ENCODE peak calls at places on chromosome X, in four cellular contexts. Q is Panc1, R is right cardiac atrium, N is lung. B is an unnamed sample.

GRCh38 chrX:74613350-74614192 is 853 bp downstream of the RLIM start:
- ATAC-seq in Q (peak; percentile 22), R (peak; percentile 6), N (no peak), B (no peak)

GRCh38 chrX:104391905-104392304 is 137.2 kb upstream of the ESX1 start:
- ATAC-seq in N (no peak), Q (no peak), R (no peak), B (no peak)

GRCh38 chrX:147875866-147876596 is 35.7 kb upstream of the FMR1 start:
- ATAC-seq in R (no peak), N (no peak), Q (no peak), B (no peak)

GRCh38 chrX:85573801-85574200 is 194.3 kb upstream of the POF1B start:
- ATAC-seq in Q (no peak), R (no peak), N (no peak), B (no peak)

GRCh38 chrX:78168065-78168464 is 28.6 kb upstream of the TAF9B start:
- ATAC-seq in Q (no peak), N (no peak), R (no peak), B (no peak)

GRCh38 chrX:95893632-95894031 is 791.0 kb upstream of the DIAPH2 start:
- ATAC-seq in N (peak; percentile 6), R (peak; percentile 71), Q (no peak), B (no peak)

GRCh38 chrX:46882266-46882665 is 30.0 kb upstream of the JADE3 start:
- ATAC-seq in N (no peak), Q (no peak), R (no peak), B (no peak)

GRCh38 chrX:74249963-74250362 is 54.0 kb upstream of the ZCCHC13 start:
- ATAC-seq in R (no peak), Q (peak; percentile 37), N (no peak), B (no peak)

GRCh38 chrX:55801811-55802210 is 84.3 kb downstream of the RRAGB start:
- ATAC-seq in N (no peak), R (no peak), Q (no peak), B (no peak)

GRCh38 chrX:149650162-149650561 is 18.6 kb upstream of the TMEM185A start:
- ATAC-seq in N (no peak), Q (no peak), R (no peak), B (peak; percentile 83)

GRCh38 chrX:3428762-3429161 is 82.3 kb upstream of the MXRA5 start:
- ATAC-seq in N (no peak), Q (no peak), R (no peak), B (no peak)

GRCh38 chrX:48071064-48071985 is at the start of gene ZNF630:
- ATAC-seq in Q (peak; percentile 97), R (peak; percentile 94), N (peak; percentile 80), B (peak; percentile 96)

GRCh38 chrX:38803286-38803608 is 2.0 kb downstream of the MID1IP1 start:
- ATAC-seq in R (no peak), N (no peak), Q (no peak), B (no peak)

GRCh38 chrX:78514852-78515251 is 144.3 kb downstream of the RTL3 start:
- ATAC-seq in R (no peak), Q (no peak), N (no peak), B (peak; percentile 70)

GRCh38 chrX:41293269-41293668 is 40.7 kb upstream of the DDX3X start:
- ATAC-seq in N (no peak), R (no peak), Q (peak; percentile 89), B (no peak)

GRCh38 chrX:45727761-45728160 is 527.1 kb upstream of the DIPK2B start:
- ATAC-seq in R (no peak), N (no peak), Q (no peak), B (no peak)

GRCh38 chrX:131288738-131289511 is at the start of gene IGSF1:
- ATAC-seq in Q (peak; percentile 73), R (peak; percentile 82), N (no peak), B (no peak)

GRCh38 chrX:74492720-74493201 is 71.5 kb downstream of the SLC16A2 start:
- ATAC-seq in N (no peak), Q (peak; percentile 68), R (no peak), B (no peak)

GRCh38 chrX:20500949-20501348 is 234.2 kb upstream of the RPS6KA3 start:
- ATAC-seq in N (no peak), Q (no peak), R (no peak), B (no peak)

GRCh38 chrX:48715066-48715465 is 18.5 kb downstream of the SUV39H1 start:
- ATAC-seq in Q (no peak), N (no peak), R (peak; percentile 15), B (no peak)

GRCh38 chrX:55716937-55717336 is 612 bp upstream of the RRAGB start:
- ATAC-seq in N (no peak), R (no peak), Q (no peak), B (no peak)

GRCh38 chrX:136121788-136122187 is 25.5 kb upstream of the FHL1 start:
- ATAC-seq in N (no peak), Q (no peak), R (no peak), B (no peak)

GRCh38 chrX:41351923-41352322 is 18.0 kb downstream of the DDX3X start:
- ATAC-seq in Q (peak; percentile 36), R (peak; percentile 7), N (no peak), B (no peak)

GRCh38 chrX:124086411-124086810 is 124.9 kb downstream of the STAG2 start:
- ATAC-seq in Q (no peak), N (no peak), R (no peak), B (no peak)

GRCh38 chrX:40258909-40259308 is 161.2 kb upstream of the BCOR start:
- ATAC-seq in Q (no peak), N (no peak), R (no peak), B (no peak)

GRCh38 chrX:136431625-136432024 is 56.1 kb upstream of the BRS3 start:
- ATAC-seq in N (no peak), Q (no peak), R (no peak), B (no peak)

GRCh38 chrX:88072339-88073030 is 554.9 kb downstream of the KLHL4 start:
- ATAC-seq in R (no peak), Q (no peak), N (no peak), B (no peak)

GRCh38 chrX:150226223-150226965 is 136.7 kb upstream of the MAMLD1 start:
- ATAC-seq in R (no peak), N (no peak), Q (no peak), B (no peak)

GRCh38 chrX:15781964-15782711 is 8.1 kb upstream of the ZRSR2 start:
- ATAC-seq in N (no peak), R (no peak), Q (no peak), B (peak; percentile 60)

GRCh38 chrX:72060196-72060974 is 71.3 kb downstream of the RTL5 start:
- ATAC-seq in R (peak; percentile 17), N (no peak), Q (no peak), B (no peak)

GRCh38 chrX:9797961-9798360 is 11.7 kb downstream of the SHROOM2 start:
- ATAC-seq in N (no peak), Q (no peak), R (no peak), B (no peak)

GRCh38 chrX:135295238-135295943 is 13.9 kb upstream of the ETDC start:
- ATAC-seq in Q (no peak), R (peak; percentile 88), N (peak; percentile 69), B (peak; percentile 89)

GRCh38 chrX:154376768-154377167 is 2.3 kb upstream of the EMD start:
- ATAC-seq in Q (no peak), N (no peak), R (no peak), B (no peak)

GRCh38 chrX:2901367-2902036 is 27.6 kb downstream of the ARSD start:
- ATAC-seq in Q (no peak), N (no peak), R (no peak), B (no peak)

GRCh38 chrX:74272230-74272629 is 31.8 kb upstream of the ZCCHC13 start:
- ATAC-seq in R (no peak), N (no peak), Q (no peak), B (no peak)

GRCh38 chrX:56786889-56787733 is 58.1 kb downstream of the NBDY start:
- ATAC-seq in R (no peak), N (no peak), Q (no peak), B (no peak)

GRCh38 chrX:48715876-48716502 is 19.5 kb downstream of the SUV39H1 start:
- ATAC-seq in Q (no peak), N (no peak), R (no peak), B (no peak)

GRCh38 chrX:136759968-136760367 is 20.8 kb downstream of the ARHGEF6 start:
- ATAC-seq in N (no peak), R (peak; percentile 45), Q (peak; percentile 20), B (peak; percentile 85)

B was measured in stimulated activated memory B cell treated with anti-CD40 and anti-IgM and Interleukin-4, amounts not matched to agents 10 μg/mL and 1 μg/mL and 100 μg/mL, for 72 hours.